ENCODE peak calls at places on chromosomes 16 and 17, in six cellular contexts. J is mucosa of descending colon; G is stimulated activated CD8-positive, alpha-beta memory T cell treated with anti-CD3 and anti-CD28 coated beads, Interleukin-2, amount 100 ng/mL, for 1 hour; B is LHCN-M2; K is NCI-H1092; W is stromal cell of bone marrow. L is an unnamed sample.

GRCh38 chr17:30414486-30414885 is 35.8 kb downstream of the CPD start:
- DNase-seq in J (no peak), K (no peak), W (no peak), B (no peak), G (no peak), L (no peak)

GRCh38 chr17:77746391-77746790 is 212.1 kb upstream of the TNRC6C start:
- DNase-seq in K (no peak), B (no peak), J (no peak), W (no peak), G (no peak), L (no peak)

GRCh38 chr17:35185849-35186248 is 8.3 kb downstream of the SLC35G3 start:
- DNase-seq in J (no peak), W (no peak), K (no peak), G (no peak), B (no peak), L (no peak)

GRCh38 chr17:3747805-3748204 is 24.1 kb downstream of the HASPIN start:
- DNase-seq in B (no peak), K (no peak), J (no peak), W (no peak), G (no peak), L (no peak)

GRCh38 chr17:7842380-7842949 is 8.4 kb downstream of the KDM6B start:
- DNase-seq in W (peak; percentile 90), B (peak; percentile 87), J (peak; percentile 73), K (no peak), G (peak; percentile 84), L (no peak)

GRCh38 chr17:81717049-81717765 is 5.1 kb downstream of the SLC25A10 start:
- DNase-seq in B (no peak), K (no peak), G (no peak), J (no peak), W (no peak), L (no peak)

GRCh38 chr17:64259922-64260321 is 3.1 kb downstream of the TEX2 start:
- DNase-seq in B (peak; percentile 50), G (no peak), W (peak; percentile 40), K (no peak), J (no peak), L (no peak)

GRCh38 chr17:34360571-34360970 is 2.5 kb downstream of the CCL1 start:
- DNase-seq in G (no peak), K (no peak), B (no peak), J (no peak), W (no peak), L (no peak)

GRCh38 chr17:27575100-27575911 is 55.7 kb upstream of the LGALS9 start:
- DNase-seq in K (no peak), B (no peak), J (no peak), W (no peak), G (no peak), L (no peak)

GRCh38 chr16:75380870-75381269 is 52.4 kb downstream of the CFDP1 start:
- DNase-seq in B (no peak), K (no peak), J (no peak), G (no peak), W (peak; percentile 40), L (no peak)

GRCh38 chr16:57675752-57676623 is 7.9 kb downstream of the ADGRG3 start:
- DNase-seq in J (no peak), G (no peak), W (no peak), B (no peak), K (no peak), L (no peak)

GRCh38 chr16:66324785-66325184 is 41.7 kb upstream of the CDH5 start:
- DNase-seq in B (no peak), J (no peak), G (no peak), W (no peak), K (peak; percentile 76), L (no peak)

GRCh38 chr16:27326738-27327585 is 13.2 kb downstream of the IL4R start:
- DNase-seq in B (peak; percentile 90), W (peak; percentile 96), J (peak; percentile 75), K (no peak), G (no peak), L (no peak)

L was measured in DMS153.